ENCODE peak calls at places on chromosomes 4 and X, in six cellular contexts. One of them, this sample, is unnamed. For H3K9me2, the result is how much of the 10 kb centered on the place peaks cover.

GRCh38 chr4:171186700-171187099 is 626.5 kb upstream of the GALNTL6 start:
- DNase-seq in PC-9: no peak
- DNase-seq in HCT116: no peak
- DNase-seq in GM23248: no peak
- DNase-seq in hepatocyte: peak
- DNase-seq in GM23338: peak
- DNase-seq in this sample: peak

GRCh38 chr4:147975902-147976301 is 244.0 kb downstream of the ARHGAP10 start:
- DNase-seq in PC-9: no peak
- DNase-seq in HCT116: no peak
- DNase-seq in GM23248: peak
- DNase-seq in hepatocyte: no peak
- DNase-seq in GM23338: no peak
- DNase-seq in this sample: no peak

GRCh38 chr4:8194306-8195242 is 4.5 kb upstream of the SH3TC1 start:
- DNase-seq in PC-9: no peak
- DNase-seq in HCT116: no peak
- DNase-seq in GM23248: no peak
- DNase-seq in hepatocyte: no peak
- DNase-seq in GM23338: no peak
- DNase-seq in this sample: no peak

GRCh38 chrX:39335447-39336235 is 534.4 kb downstream of the MID1IP1 start:
- DNase-seq in PC-9: no peak
- DNase-seq in HCT116: no peak
- DNase-seq in GM23248: no peak
- DNase-seq in hepatocyte: peak
- DNase-seq in GM23338: no peak
- DNase-seq in this sample: no peak

GRCh38 chrX:14997271-14997670 is 124.0 kb downstream of the MOSPD2 start:
- DNase-seq in PC-9: no peak
- DNase-seq in HCT116: no peak
- DNase-seq in GM23248: no peak
- DNase-seq in hepatocyte: no peak
- DNase-seq in GM23338: no peak
- DNase-seq in this sample: no peak

GRCh38 chrX:143781103-143781502 is 60.6 kb upstream of the SPANXN2 start:
- DNase-seq in PC-9: no peak
- DNase-seq in HCT116: no peak
- DNase-seq in GM23248: peak
- DNase-seq in hepatocyte: peak
- DNase-seq in GM23338: no peak
- DNase-seq in this sample: no peak

GRCh38 chr4:86586160-86586572 is 7.9 kb upstream of the PTPN13 start:
- DNase-seq in PC-9: peak
- DNase-seq in HCT116: no peak
- DNase-seq in GM23248: peak
- DNase-seq in hepatocyte: no peak
- DNase-seq in GM23338: peak
- DNase-seq in this sample: no peak

GRCh38 chr4:128288689-128289106 is 1.1 kb upstream of the PGRMC2 start:
- DNase-seq in PC-9: peak
- DNase-seq in HCT116: no peak
- DNase-seq in GM23248: no peak
- DNase-seq in hepatocyte: peak
- DNase-seq in GM23338: peak
- DNase-seq in this sample: peak

GRCh38 chr4:54218736-54219135 is 10.4 kb upstream of the PDGFRA start:
- DNase-seq in PC-9: no peak
- DNase-seq in HCT116: no peak
- DNase-seq in GM23248: no peak
- DNase-seq in hepatocyte: no peak
- DNase-seq in GM23338: no peak
- DNase-seq in this sample: no peak

GRCh38 chrX:139739138-139739537 is 31.2 kb upstream of the MCF2 start:
- DNase-seq in PC-9: peak
- DNase-seq in HCT116: no peak
- DNase-seq in GM23248: peak
- DNase-seq in hepatocyte: no peak
- DNase-seq in GM23338: no peak
- DNase-seq in this sample: peak

GRCh38 chr4:12827966-12828365 is 656.2 kb downstream of the RAB28 start:
- DNase-seq in PC-9: no peak
- DNase-seq in HCT116: no peak
- DNase-seq in GM23248: no peak
- DNase-seq in hepatocyte: no peak
- DNase-seq in GM23338: no peak
- DNase-seq in this sample: no peak

GRCh38 chr4:8381814-8382581 is 58.5 kb downstream of the ACOX3 start:
- DNase-seq in PC-9: no peak
- DNase-seq in HCT116: no peak
- DNase-seq in GM23248: no peak
- DNase-seq in hepatocyte: no peak
- DNase-seq in GM23338: no peak
- DNase-seq in this sample: no peak

GRCh38 chrX:131626681-131627296 is 82.9 kb downstream of the OR13H1 start:
- DNase-seq in PC-9: no peak
- DNase-seq in HCT116: peak
- DNase-seq in GM23248: peak
- DNase-seq in hepatocyte: peak
- DNase-seq in GM23338: peak
- DNase-seq in this sample: no peak

GRCh38 chr4:87633239-87633638 is 16.8 kb upstream of the DMP1 start:
- DNase-seq in PC-9: no peak
- DNase-seq in HCT116: no peak
- DNase-seq in GM23248: peak
- DNase-seq in hepatocyte: peak
- DNase-seq in GM23338: no peak
- DNase-seq in this sample: no peak

GRCh38 chr4:40481977-40482376 is 146.8 kb downstream of the CHRNA9 start:
- DNase-seq in PC-9: no peak
- DNase-seq in HCT116: no peak
- DNase-seq in GM23248: no peak
- DNase-seq in hepatocyte: no peak
- DNase-seq in GM23338: no peak
- DNase-seq in this sample: no peak

GRCh38 chr4:78768447-78769177 is 7.5 kb upstream of the BMP2K start:
- DNase-seq in PC-9: peak
- DNase-seq in HCT116: no peak
- DNase-seq in GM23248: peak
- DNase-seq in hepatocyte: peak
- DNase-seq in GM23338: no peak
- DNase-seq in this sample: no peak

GRCh38 chrX:31383991-31384390 is 312.1 kb upstream of the FTHL17 start:
- DNase-seq in PC-9: no peak
- DNase-seq in HCT116: no peak
- DNase-seq in GM23248: no peak
- DNase-seq in hepatocyte: no peak
- DNase-seq in GM23338: no peak
- DNase-seq in this sample: no peak
- H3K9me2 ChIP-seq in PC-9: under half
- H3K9me2 ChIP-seq in HCT116: under half
- H3K9me2 ChIP-seq in GM23248: under half
- H3K9me2 ChIP-seq in hepatocyte: under half
- H3K9me2 ChIP-seq in GM23338: under half
- H3K9me2 ChIP-seq in this sample: under half

GRCh38 chr4:173526724-173527102 is 3.3 kb downstream of the HAND2 start:
- DNase-seq in PC-9: no peak
- DNase-seq in HCT116: no peak
- DNase-seq in GM23248: no peak
- DNase-seq in hepatocyte: no peak
- DNase-seq in GM23338: peak
- DNase-seq in this sample: no peak

GRCh38 chr4:173524218-173525117 is 5.6 kb downstream of the HAND2 start:
- DNase-seq in PC-9: no peak
- DNase-seq in HCT116: no peak
- DNase-seq in GM23248: no peak
- DNase-seq in hepatocyte: no peak
- DNase-seq in GM23338: peak
- DNase-seq in this sample: no peak

GRCh38 chr4:173525118-173526033 is 4.7 kb downstream of the HAND2 start:
- DNase-seq in PC-9: no peak
- DNase-seq in HCT116: no peak
- DNase-seq in GM23248: peak
- DNase-seq in hepatocyte: no peak
- DNase-seq in GM23338: peak
- DNase-seq in this sample: no peak

GRCh38 chr4:173527103-173527876 is 2.7 kb downstream of the HAND2 start:
- DNase-seq in PC-9: no peak
- DNase-seq in HCT116: no peak
- DNase-seq in GM23248: peak
- DNase-seq in hepatocyte: no peak
- DNase-seq in GM23338: peak
- DNase-seq in this sample: no peak

DNA sequence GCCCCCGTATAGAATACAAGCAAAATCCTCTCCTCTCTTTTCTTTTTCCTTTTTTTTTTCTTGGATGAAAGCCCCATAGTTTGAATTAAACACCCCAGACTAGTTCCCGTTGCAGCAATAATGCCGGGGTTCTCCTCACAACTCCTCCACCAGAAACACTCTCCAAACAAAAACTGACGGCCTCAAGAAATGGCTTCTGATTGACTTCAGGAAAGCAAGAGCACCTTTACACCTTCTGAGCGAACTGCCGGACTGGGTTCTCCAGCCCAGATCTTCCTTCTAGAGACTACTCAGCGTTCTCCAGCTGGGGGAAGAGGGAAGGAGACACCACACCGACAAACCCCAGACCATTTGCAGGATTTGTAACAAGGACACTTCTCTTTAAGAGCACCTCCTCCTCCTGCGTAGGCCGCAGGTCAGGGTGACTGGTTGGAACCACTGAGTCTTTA is 4.0 kb downstream of the HAND2 start:
- DNase-seq in PC-9: no peak
- DNase-seq in HCT116: no peak
- DNase-seq in GM23248: peak
- DNase-seq in hepatocyte: no peak
- DNase-seq in GM23338: peak
- DNase-seq in this sample: no peak
- TF ChIP-seq EZH2 in PC-9: no peak
- TF ChIP-seq EZH2 in HCT116: no peak
- TF ChIP-seq EZH2 in GM23248: no peak
- TF ChIP-seq EZH2 in hepatocyte: peak
- TF ChIP-seq EZH2 in GM23338: peak
- TF ChIP-seq EZH2 in this sample: no peak

GRCh38 chr4:38684951-38685350 is 21.0 kb downstream of the KLF3 start:
- DNase-seq in PC-9: no peak
- DNase-seq in HCT116: no peak
- DNase-seq in GM23248: no peak
- DNase-seq in hepatocyte: no peak
- DNase-seq in GM23338: no peak
- DNase-seq in this sample: no peak

GRCh38 chr4:38684271-38684670 is 20.3 kb downstream of the KLF3 start:
- DNase-seq in PC-9: no peak
- DNase-seq in HCT116: no peak
- DNase-seq in GM23248: no peak
- DNase-seq in hepatocyte: no peak
- DNase-seq in GM23338: no peak
- DNase-seq in this sample: peak

GRCh38 chr4:38683265-38683664 is 19.3 kb downstream of the KLF3 start:
- DNase-seq in PC-9: no peak
- DNase-seq in HCT116: no peak
- DNase-seq in GM23248: no peak
- DNase-seq in hepatocyte: no peak
- DNase-seq in GM23338: no peak
- DNase-seq in this sample: no peak

GRCh38 chr4:38678078-38678477 is 14.1 kb downstream of the KLF3 start:
- DNase-seq in PC-9: no peak
- DNase-seq in HCT116: no peak
- DNase-seq in GM23248: peak
- DNase-seq in hepatocyte: no peak
- DNase-seq in GM23338: no peak
- DNase-seq in this sample: no peak

DNA sequence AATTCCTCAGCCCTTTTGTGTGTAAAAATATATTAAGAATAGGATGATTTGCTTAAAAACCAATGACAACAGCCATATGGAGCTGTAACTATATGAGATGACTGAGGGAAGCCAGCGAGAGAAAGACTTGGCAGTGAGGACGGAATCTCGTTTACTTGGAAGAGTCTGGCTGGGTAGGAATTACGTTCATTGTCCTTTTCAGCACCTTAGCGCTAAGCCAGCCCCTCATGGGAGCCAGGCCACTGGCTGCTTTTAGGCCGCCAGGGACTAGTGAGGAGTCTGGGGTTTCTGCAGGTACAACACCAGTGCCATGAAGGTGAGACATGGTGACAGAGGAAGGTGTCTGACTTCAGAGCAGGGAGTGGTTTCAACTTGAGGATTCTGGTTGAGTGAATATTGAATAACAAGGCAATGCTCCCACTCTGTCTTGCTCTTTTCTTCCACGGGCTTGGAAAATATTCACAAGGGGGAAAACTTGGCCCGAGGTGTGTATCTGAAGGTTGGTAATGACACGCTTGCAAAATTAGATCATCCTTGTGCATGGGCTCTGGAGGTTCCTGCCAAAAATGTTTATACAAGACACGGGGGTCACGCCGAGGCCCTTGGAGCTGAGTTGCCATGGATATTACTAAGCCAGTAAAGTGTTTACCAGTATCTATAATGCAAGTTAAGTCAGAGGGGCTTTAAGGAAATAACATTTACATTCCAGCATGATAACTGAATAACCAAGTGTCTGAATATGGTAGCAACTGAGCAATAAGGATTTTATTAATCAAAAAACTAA is 17.5 kb downstream of the KLF3 start:
- DNase-seq in PC-9: no peak
- DNase-seq in HCT116: no peak
- DNase-seq in GM23248: peak
- DNase-seq in hepatocyte: no peak
- DNase-seq in GM23338: no peak
- DNase-seq in this sample: no peak
- H3K9me2 ChIP-seq in PC-9: under half
- H3K9me2 ChIP-seq in HCT116: under half
- H3K9me2 ChIP-seq in GM23248: under half
- H3K9me2 ChIP-seq in hepatocyte: under half
- H3K9me2 ChIP-seq in GM23338: under half
- H3K9me2 ChIP-seq in this sample: under half

GRCh38 chr4:56654238-56654632 is 26.9 kb downstream of the HOPX start:
- DNase-seq in PC-9: no peak
- DNase-seq in HCT116: no peak
- DNase-seq in GM23248: no peak
- DNase-seq in hepatocyte: no peak
- DNase-seq in GM23338: no peak
- DNase-seq in this sample: no peak

GRCh38 chr4:56655209-56655626 is 25.9 kb downstream of the HOPX start:
- DNase-seq in PC-9: no peak
- DNase-seq in HCT116: no peak
- DNase-seq in GM23248: peak
- DNase-seq in hepatocyte: peak
- DNase-seq in GM23338: peak
- DNase-seq in this sample: no peak

GRCh38 chr4:56657128-56657527 is 24.0 kb downstream of the HOPX start:
- DNase-seq in PC-9: no peak
- DNase-seq in HCT116: no peak
- DNase-seq in GM23248: no peak
- DNase-seq in hepatocyte: no peak
- DNase-seq in GM23338: no peak
- DNase-seq in this sample: no peak

GRCh38 chr4:56656346-56656643 is 24.8 kb downstream of the HOPX start:
- DNase-seq in PC-9: no peak
- DNase-seq in HCT116: no peak
- DNase-seq in GM23248: no peak
- DNase-seq in hepatocyte: peak
- DNase-seq in GM23338: peak
- DNase-seq in this sample: peak

GRCh38 chr4:56655627-56656345 is 25.3 kb downstream of the HOPX start:
- DNase-seq in PC-9: no peak
- DNase-seq in HCT116: no peak
- DNase-seq in GM23248: peak
- DNase-seq in hepatocyte: peak
- DNase-seq in GM23338: peak
- DNase-seq in this sample: no peak
- TF ChIP-seq EZH2 in PC-9: no peak
- TF ChIP-seq EZH2 in HCT116: no peak
- TF ChIP-seq EZH2 in GM23248: peak
- TF ChIP-seq EZH2 in hepatocyte: no peak
- TF ChIP-seq EZH2 in GM23338: peak
- TF ChIP-seq EZH2 in this sample: no peak